ENCODE peak calls at places on chromosomes 6 and 20, in six cellular contexts. F is LHCN-M2, T is A172, N is cardiac muscle cell, H is NCI-H774, L is ELR. M is an unnamed sample.

GRCh38 chr20:39302312-39302711 is 340.2 kb downstream of the DHX35 start:
- DNase-seq in H (no peak), T (no peak), F (no peak), N (no peak), L (no peak), M (no peak)

GRCh38 chr6:35954335-35954734 is 33.4 kb upstream of the SRPK1 start:
- DNase-seq in H (no peak), F (no peak), T (no peak), L (no peak), N (no peak), M (no peak)

GRCh38 chr6:35402856-35403191 is 49.3 kb upstream of the FANCE start:
- DNase-seq in F (no peak), L (no peak), N (no peak), H (no peak), T (no peak), M (no peak)

GRCh38 chr6:105806486-105806920 is 279.6 kb upstream of the PRDM1 start:
- DNase-seq in T (no peak), L (no peak), N (no peak), H (no peak), F (no peak), M (no peak)

GRCh38 chr6:107594736-107595135 is 104.8 kb downstream of the SOBP start:
- DNase-seq in H (no peak), N (no peak), L (no peak), F (no peak), T (no peak), M (no peak)

GRCh38 chr6:30171677-30172471 is 8.5 kb downstream of the TRIM15 start:
- DNase-seq in L (peak), F (no peak), T (no peak), N (peak), H (no peak), M (no peak)

GRCh38 chr6:138155443-138155842 is 6.3 kb upstream of the ARFGEF3 start:
- DNase-seq in F (no peak), N (no peak), L (no peak), H (no peak), T (no peak), M (no peak)

GRCh38 chr20:697826-698225 is 22.2 kb upstream of the SCRT2 start:
- DNase-seq in T (no peak), N (no peak), H (no peak), L (no peak), F (no peak), M (no peak)

GRCh38 chr20:12090920-12091319 is 173.2 kb downstream of the BTBD3 start:
- DNase-seq in L (peak), T (no peak), H (no peak), F (no peak), N (no peak), M (no peak)

GRCh38 chr6:124819340-124819739 is 142.9 kb upstream of the RNF217 start:
- DNase-seq in F (no peak), H (no peak), L (no peak), T (no peak), N (no peak), M (no peak)

GRCh38 chr6:46491201-46491788 is at the start of gene RCAN2:
- DNase-seq in H (peak), L (peak), T (no peak), F (peak), N (peak), M (peak)

GRCh38 chr6:36755435-36756348 is 58.1 kb downstream of the RAB44 start:
- DNase-seq in L (peak), T (peak), F (peak), N (no peak), H (no peak), M (no peak)

GRCh38 chr6:52362443-52363221 is 681 bp downstream of the PAQR8 start:
- DNase-seq in T (no peak), H (no peak), N (peak), F (peak), L (peak), M (peak)

GRCh38 chr20:1894951-1895673 is at the start of gene SIRPA:
- DNase-seq in F (peak), H (no peak), L (peak), T (peak), N (peak), M (peak)

GRCh38 chr6:2920671-2921112 is 17.6 kb upstream of the SERPINB9 start:
- DNase-seq in T (no peak), N (no peak), F (no peak), L (no peak), H (no peak), M (no peak)

GRCh38 chr6:130560231-130560630 is 194.4 kb downstream of the TMEM200A start:
- DNase-seq in T (peak), F (peak), L (peak), N (no peak), H (no peak), M (peak)

GRCh38 chr6:95249661-95250060 is 327.7 kb upstream of the MANEA start:
- DNase-seq in H (no peak), F (no peak), N (no peak), T (no peak), L (no peak), M (no peak)

GRCh38 chr6:24664049-24664987 is 2.4 kb downstream of the TDP2 start:
- DNase-seq in H (no peak), N (no peak), F (no peak), T (no peak), L (no peak), M (no peak)

GRCh38 chr6:91167846-91168245 is 581.0 kb upstream of the MAP3K7 start:
- DNase-seq in T (no peak), L (no peak), N (no peak), H (no peak), F (no peak), M (peak)

GRCh38 chr6:125598422-125598821 is 151.0 kb upstream of the HEY2 start:
- DNase-seq in N (no peak), F (peak), L (peak), H (peak), T (peak), M (peak)

GRCh38 chr6:166587631-166588413 is 1.3 kb upstream of the RAMACL start:
- DNase-seq in T (no peak), F (no peak), L (no peak), N (no peak), H (no peak), M (no peak)